ENCODE peak calls at places on chromosomes 7 and 10, in five cellular contexts. T is central memory CD4-positive, alpha-beta T cell; I is ACHN; C is H54; L is non-pigmented ciliary epithelial cell. S is an unnamed sample.

GRCh38 chr10:71396714-71397339 is at the start of gene CDH23:
- DNase-seq in T (no peak), C (no peak), I (no peak), L (no peak), S (no peak)

GRCh38 chr7:11083214-11083568 is 109.5 kb downstream of the PHF14 start:
- DNase-seq in L (no peak), C (no peak), T (no peak), I (no peak), S (no peak)

GRCh38 chr7:96321041-96321669 is 743 bp downstream of the SLC25A13 start:
- DNase-seq in T (peak; percentile 47), I (peak; percentile 93), C (peak; percentile 63), L (no peak), S (no peak)

GRCh38 chr7:158751743-158752142 is 47.1 kb upstream of the NCAPG2 start:
- DNase-seq in T (no peak), I (no peak), C (no peak), L (no peak), S (no peak)

GRCh38 chr10:47311900-47312662 is 10.2 kb upstream of the GDF2 start:
- DNase-seq in T (peak; percentile 76), I (peak; percentile 78), C (peak; percentile 88), L (peak; percentile 19), S (peak; percentile 10)

GRCh38 chr7:44945479-44945878 is 33.3 kb downstream of the MYO1G start:
- DNase-seq in T (no peak), C (no peak), I (no peak), L (no peak), S (no peak)

GRCh38 chr10:132913559-132914115 is 28.7 kb downstream of the CFAP46 start:
- DNase-seq in C (no peak), L (no peak), I (no peak), T (no peak), S (no peak)

GRCh38 chr7:3234051-3234450 is 67.0 kb upstream of the SDK1 start:
- DNase-seq in I (no peak), T (no peak), C (no peak), L (no peak), S (no peak)

GRCh38 chr10:101814466-101815041 is 3.7 kb downstream of the OGA start:
- DNase-seq in L (no peak), T (no peak), I (no peak), C (no peak), S (no peak)

GRCh38 chr10:132646443-132647097 is 109.0 kb downstream of the INPP5A start:
- DNase-seq in C (no peak), T (no peak), I (no peak), L (no peak), S (no peak)

GRCh38 chr10:69906425-69906824 is 104.7 kb downstream of the COL13A1 start:
- DNase-seq in I (no peak), C (no peak), L (no peak), T (no peak), S (no peak)

GRCh38 chr10:103888113-103888841 is 29.7 kb downstream of the STN1 start:
- DNase-seq in L (no peak), I (peak; percentile 90), T (peak; percentile 52), C (peak; percentile 56), S (peak; percentile 69)

GRCh38 chr7:1849351-1849951 is 179.4 kb downstream of the ELFN1 start:
- DNase-seq in T (no peak), I (no peak), L (no peak), C (no peak), S (no peak)

GRCh38 chr7:2470204-2471021 is 5.8 kb downstream of the GRIFIN start:
- DNase-seq in C (no peak), T (no peak), L (no peak), I (no peak), S (no peak)